ENCODE peak calls at places on chromosomes 16 and 17, in nine cellular contexts. One of them, this sample, is unnamed.
A peak's percentile ranks its signal among the peaks of the same experiment; 100 is the strongest.

GRCh38 chr16:7849891-7850290 is 517.2 kb downstream of the RBFOX1 start:
- DNase-seq in HCT116: no peak
- DNase-seq in tibial artery: no peak
- DNase-seq in adipocyte: no peak
- DNase-seq in right lobe of liver: no peak
- DNase-seq in A549: no peak
- DNase-seq in hepatocyte: no peak
- DNase-seq in mucosa of descending colon: no peak
- DNase-seq in left ventricle myocardium inferior: no peak
- DNase-seq in this sample: no peak

GRCh38 chr16:35150805-35151312 is 1691.4 kb downstream of the TP53TG3F start:
- DNase-seq in mucosa of descending colon: no peak
- DNase-seq in adipocyte: no peak
- DNase-seq in hepatocyte: no peak
- DNase-seq in A549: no peak
- DNase-seq in tibial artery: no peak
- DNase-seq in HCT116: no peak
- DNase-seq in left ventricle myocardium inferior: no peak
- DNase-seq in right lobe of liver: no peak
- DNase-seq in this sample: no peak

GRCh38 chr16:73319747-73320146 is 271.8 kb upstream of the ZFHX3 start:
- DNase-seq in adipocyte: no peak
- DNase-seq in left ventricle myocardium inferior: no peak
- DNase-seq in A549: no peak
- DNase-seq in mucosa of descending colon: no peak
- DNase-seq in tibial artery: no peak
- DNase-seq in HCT116: no peak
- DNase-seq in right lobe of liver: no peak
- DNase-seq in hepatocyte: no peak
- DNase-seq in this sample: no peak

GRCh38 chr17:33137411-33137810 is 145.8 kb downstream of the SPACA3 start:
- DNase-seq in left ventricle myocardium inferior: no peak
- DNase-seq in right lobe of liver: no peak
- DNase-seq in mucosa of descending colon: no peak
- DNase-seq in hepatocyte: no peak
- DNase-seq in tibial artery: no peak
- DNase-seq in A549: no peak
- DNase-seq in HCT116: no peak
- DNase-seq in adipocyte: no peak
- DNase-seq in this sample: no peak

GRCh38 chr16:28202147-28202746 is 9.5 kb downstream of the XPO6 start:
- DNase-seq in right lobe of liver: no peak
- DNase-seq in HCT116: no peak
- DNase-seq in left ventricle myocardium inferior: no peak
- DNase-seq in adipocyte: no peak
- DNase-seq in mucosa of descending colon: no peak
- DNase-seq in A549: no peak
- DNase-seq in tibial artery: no peak
- DNase-seq in hepatocyte: no peak
- DNase-seq in this sample: no peak

GRCh38 chr16:83705856-83706255 is 101.9 kb upstream of the HSBP1 start:
- DNase-seq in adipocyte: peak; percentile 35
- DNase-seq in HCT116: no peak
- DNase-seq in mucosa of descending colon: no peak
- DNase-seq in left ventricle myocardium inferior: no peak
- DNase-seq in A549: no peak
- DNase-seq in tibial artery: no peak
- DNase-seq in right lobe of liver: no peak
- DNase-seq in hepatocyte: no peak
- DNase-seq in this sample: no peak

GRCh38 chr17:16491703-16492612 is at the start of gene LRRC75A:
- DNase-seq in left ventricle myocardium inferior: peak; percentile 49
- DNase-seq in hepatocyte: peak; percentile 83
- DNase-seq in tibial artery: no peak
- DNase-seq in adipocyte: peak; percentile 81
- DNase-seq in HCT116: no peak
- DNase-seq in mucosa of descending colon: peak; percentile 63
- DNase-seq in A549: peak; percentile 53
- DNase-seq in right lobe of liver: no peak
- DNase-seq in this sample: peak; percentile 63

GRCh38 chr17:51322390-51323029 is 62.2 kb downstream of the UTP18 start:
- DNase-seq in A549: peak; percentile 30
- DNase-seq in mucosa of descending colon: no peak
- DNase-seq in hepatocyte: peak; percentile 55
- DNase-seq in left ventricle myocardium inferior: no peak
- DNase-seq in right lobe of liver: no peak
- DNase-seq in HCT116: peak; percentile 61
- DNase-seq in tibial artery: no peak
- DNase-seq in adipocyte: no peak
- DNase-seq in this sample: no peak

GRCh38 chr16:70706948-70707465 is 21.2 kb upstream of the MTSS2 start:
- DNase-seq in HCT116: no peak
- DNase-seq in A549: peak; percentile 74
- DNase-seq in right lobe of liver: no peak
- DNase-seq in left ventricle myocardium inferior: no peak
- DNase-seq in tibial artery: no peak
- DNase-seq in hepatocyte: peak; percentile 71
- DNase-seq in adipocyte: peak; percentile 92
- DNase-seq in mucosa of descending colon: no peak
- DNase-seq in this sample: no peak

GRCh38 chr17:29760279-29760721 is 137.6 kb upstream of the CORO6 start:
- DNase-seq in hepatocyte: peak; percentile 8
- DNase-seq in adipocyte: peak; percentile 52
- DNase-seq in mucosa of descending colon: peak; percentile 29
- DNase-seq in left ventricle myocardium inferior: no peak
- DNase-seq in HCT116: no peak
- DNase-seq in right lobe of liver: no peak
- DNase-seq in tibial artery: no peak
- DNase-seq in A549: peak; percentile 14
- DNase-seq in this sample: peak; percentile 22

GRCh38 chr17:9104370-9105041 is 83.2 kb downstream of the NTN1 start:
- DNase-seq in mucosa of descending colon: no peak
- DNase-seq in HCT116: no peak
- DNase-seq in right lobe of liver: peak; percentile 91
- DNase-seq in adipocyte: no peak
- DNase-seq in tibial artery: peak; percentile 45
- DNase-seq in hepatocyte: no peak
- DNase-seq in A549: no peak
- DNase-seq in left ventricle myocardium inferior: peak; percentile 80
- DNase-seq in this sample: no peak

GRCh38 chr16:4317471-4318170 is 1.8 kb downstream of the GLIS2 start:
- DNase-seq in right lobe of liver: no peak
- DNase-seq in tibial artery: no peak
- DNase-seq in left ventricle myocardium inferior: no peak
- DNase-seq in mucosa of descending colon: no peak
- DNase-seq in adipocyte: peak; percentile 63
- DNase-seq in A549: no peak
- DNase-seq in hepatocyte: peak; percentile 63
- DNase-seq in HCT116: no peak
- DNase-seq in this sample: no peak

GRCh38 chr17:8506145-8506544 is 70.5 kb downstream of the NDEL1 start:
- DNase-seq in adipocyte: no peak
- DNase-seq in hepatocyte: no peak
- DNase-seq in tibial artery: no peak
- DNase-seq in mucosa of descending colon: no peak
- DNase-seq in A549: no peak
- DNase-seq in right lobe of liver: no peak
- DNase-seq in HCT116: no peak
- DNase-seq in left ventricle myocardium inferior: peak; percentile 31
- DNase-seq in this sample: no peak

GRCh38 chr17:40953876-40954275 is 12.9 kb downstream of the KRT39 start:
- DNase-seq in tibial artery: no peak
- DNase-seq in left ventricle myocardium inferior: no peak
- DNase-seq in adipocyte: peak; percentile 46
- DNase-seq in right lobe of liver: no peak
- DNase-seq in A549: no peak
- DNase-seq in HCT116: peak; percentile 85
- DNase-seq in hepatocyte: no peak
- DNase-seq in mucosa of descending colon: no peak
- DNase-seq in this sample: no peak

GRCh38 chr17:45751466-45751865 is 32.7 kb upstream of the CRHR1 start:
- DNase-seq in mucosa of descending colon: no peak
- DNase-seq in tibial artery: no peak
- DNase-seq in A549: no peak
- DNase-seq in right lobe of liver: no peak
- DNase-seq in adipocyte: no peak
- DNase-seq in hepatocyte: no peak
- DNase-seq in HCT116: no peak
- DNase-seq in left ventricle myocardium inferior: no peak
- DNase-seq in this sample: no peak

GRCh38 chr17:67532326-67532871 is 155.3 kb downstream of the PITPNC1 start:
- DNase-seq in tibial artery: no peak
- DNase-seq in A549: no peak
- DNase-seq in right lobe of liver: no peak
- DNase-seq in left ventricle myocardium inferior: peak; percentile 24
- DNase-seq in mucosa of descending colon: no peak
- DNase-seq in adipocyte: no peak
- DNase-seq in hepatocyte: no peak
- DNase-seq in HCT116: no peak
- DNase-seq in this sample: no peak

GRCh38 chr17:28597606-28598383 is 1.0 kb downstream of the SPAG5 start:
- DNase-seq in A549: no peak
- DNase-seq in left ventricle myocardium inferior: no peak
- DNase-seq in hepatocyte: no peak
- DNase-seq in HCT116: no peak
- DNase-seq in mucosa of descending colon: no peak
- DNase-seq in adipocyte: no peak
- DNase-seq in tibial artery: no peak
- DNase-seq in right lobe of liver: no peak
- DNase-seq in this sample: no peak

GRCh38 chr17:7204828-7205461 is 14.7 kb downstream of the DLG4 start:
- DNase-seq in right lobe of liver: peak; percentile 76
- DNase-seq in hepatocyte: peak; percentile 91
- DNase-seq in A549: peak; percentile 98
- DNase-seq in tibial artery: peak; percentile 83
- DNase-seq in HCT116: peak; percentile 43
- DNase-seq in left ventricle myocardium inferior: peak; percentile 89
- DNase-seq in mucosa of descending colon: peak; percentile 82
- DNase-seq in adipocyte: peak; percentile 57
- DNase-seq in this sample: peak; percentile 96

GRCh38 chr16:83689385-83689831 is 118.4 kb upstream of the HSBP1 start:
- DNase-seq in mucosa of descending colon: no peak
- DNase-seq in tibial artery: peak; percentile 46
- DNase-seq in A549: no peak
- DNase-seq in adipocyte: peak; percentile 93
- DNase-seq in hepatocyte: peak; percentile 40
- DNase-seq in right lobe of liver: no peak
- DNase-seq in HCT116: no peak
- DNase-seq in left ventricle myocardium inferior: no peak
- DNase-seq in this sample: no peak

GRCh38 chr16:14634389-14634725 is 1.6 kb downstream of the BFAR start:
- DNase-seq in adipocyte: no peak
- DNase-seq in HCT116: no peak
- DNase-seq in mucosa of descending colon: peak; percentile 52
- DNase-seq in A549: no peak
- DNase-seq in hepatocyte: no peak
- DNase-seq in right lobe of liver: no peak
- DNase-seq in tibial artery: no peak
- DNase-seq in left ventricle myocardium inferior: no peak
- DNase-seq in this sample: no peak
- H3K9me3 ChIP-seq in adipocyte: no peaks in the 10 kb centered on the region
- H3K9me3 ChIP-seq in HCT116: no peaks in the 10 kb centered on the region
- H3K9me3 ChIP-seq in mucosa of descending colon: no peaks in the 10 kb centered on the region
- H3K9me3 ChIP-seq in A549: no peaks in the 10 kb centered on the region
- H3K9me3 ChIP-seq in hepatocyte: no peaks in the 10 kb centered on the region
- H3K9me3 ChIP-seq in right lobe of liver: no peaks in the 10 kb centered on the region
- H3K9me3 ChIP-seq in tibial artery: no peaks in the 10 kb centered on the region
- H3K9me3 ChIP-seq in left ventricle myocardium inferior: no peaks in the 10 kb centered on the region
- H3K9me3 ChIP-seq in this sample: no peaks in the 10 kb centered on the region

GRCh38 chr17:60496051-60496450 is 30.0 kb downstream of the APPBP2 start:
- DNase-seq in right lobe of liver: no peak
- DNase-seq in tibial artery: no peak
- DNase-seq in hepatocyte: no peak
- DNase-seq in A549: no peak
- DNase-seq in left ventricle myocardium inferior: no peak
- DNase-seq in mucosa of descending colon: no peak
- DNase-seq in HCT116: no peak
- DNase-seq in adipocyte: no peak
- DNase-seq in this sample: no peak
- H3K9me3 ChIP-seq in right lobe of liver: no peaks in the 10 kb centered on the region
- H3K9me3 ChIP-seq in tibial artery: no peaks in the 10 kb centered on the region
- H3K9me3 ChIP-seq in hepatocyte: peaks cover 13% of the 10 kb centered on the region
- H3K9me3 ChIP-seq in A549: peaks cover 28% of the 10 kb centered on the region
- H3K9me3 ChIP-seq in left ventricle myocardium inferior: peaks cover 12% of the 10 kb centered on the region
- H3K9me3 ChIP-seq in mucosa of descending colon: peaks cover 15% of the 10 kb centered on the region
- H3K9me3 ChIP-seq in HCT116: peaks cover 13% of the 10 kb centered on the region
- H3K9me3 ChIP-seq in adipocyte: peaks cover 4% of the 10 kb centered on the region
- H3K9me3 ChIP-seq in this sample: peaks cover 2% of the 10 kb centered on the region

DNA sequence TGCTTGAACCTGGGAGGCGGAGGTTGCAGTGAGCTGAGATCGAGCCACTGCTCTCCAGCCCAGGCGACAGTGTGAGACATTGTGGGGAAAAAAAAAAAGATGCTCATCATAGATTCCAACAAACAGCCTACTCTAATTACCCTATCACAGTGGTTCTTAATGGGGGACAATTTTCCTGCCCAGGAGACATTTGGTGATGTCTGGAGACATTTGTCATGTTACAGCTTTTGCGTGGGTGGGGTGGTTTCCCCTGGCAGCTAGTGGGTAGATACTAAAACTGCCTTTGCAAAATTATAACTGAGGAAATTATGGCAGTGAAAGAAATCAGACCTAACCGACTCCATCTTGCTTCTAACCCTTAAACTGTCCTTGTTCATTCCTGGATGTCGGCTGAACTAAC is 92.5 kb upstream of the RBL2 start:
- DNase-seq in adipocyte: no peak
- DNase-seq in A549: no peak
- DNase-seq in left ventricle myocardium inferior: no peak
- DNase-seq in HCT116: no peak
- DNase-seq in tibial artery: no peak
- DNase-seq in hepatocyte: no peak
- DNase-seq in mucosa of descending colon: no peak
- DNase-seq in right lobe of liver: no peak
- DNase-seq in this sample: no peak
- H3K9me3 ChIP-seq in adipocyte: no peaks in the 10 kb centered on the region
- H3K9me3 ChIP-seq in A549: no peaks in the 10 kb centered on the region
- H3K9me3 ChIP-seq in left ventricle myocardium inferior: no peaks in the 10 kb centered on the region
- H3K9me3 ChIP-seq in HCT116: no peaks in the 10 kb centered on the region
- H3K9me3 ChIP-seq in tibial artery: no peaks in the 10 kb centered on the region
- H3K9me3 ChIP-seq in hepatocyte: no peaks in the 10 kb centered on the region
- H3K9me3 ChIP-seq in mucosa of descending colon: no peaks in the 10 kb centered on the region
- H3K9me3 ChIP-seq in right lobe of liver: no peaks in the 10 kb centered on the region
- H3K9me3 ChIP-seq in this sample: no peaks in the 10 kb centered on the region

DNA sequence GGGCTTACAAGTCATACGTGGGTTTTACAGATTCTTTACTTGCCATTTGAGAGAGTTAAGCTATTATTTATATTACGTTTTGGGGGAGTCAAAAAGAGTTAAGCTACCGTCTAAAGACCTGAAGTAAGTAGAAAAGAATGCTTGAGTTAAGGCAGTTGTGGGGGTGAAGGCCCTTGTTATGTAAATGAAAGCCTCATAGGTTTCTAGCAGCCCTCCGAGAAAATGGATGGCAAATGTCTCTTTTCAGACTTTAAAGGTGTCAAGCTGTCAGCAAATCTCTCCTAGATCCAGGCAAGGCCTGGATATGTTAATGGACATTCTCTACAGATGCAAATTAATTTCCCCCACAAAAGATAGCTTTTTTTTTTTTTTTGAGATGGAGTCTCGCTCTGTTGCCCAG is 7.2 kb upstream of the EIF4A3 start:
- DNase-seq in A549: no peak
- DNase-seq in mucosa of descending colon: no peak
- DNase-seq in adipocyte: no peak
- DNase-seq in left ventricle myocardium inferior: no peak
- DNase-seq in HCT116: no peak
- DNase-seq in tibial artery: no peak
- DNase-seq in right lobe of liver: no peak
- DNase-seq in hepatocyte: no peak
- DNase-seq in this sample: no peak
- H3K9me3 ChIP-seq in A549: no peaks in the 10 kb centered on the region
- H3K9me3 ChIP-seq in mucosa of descending colon: peaks cover 13% of the 10 kb centered on the region
- H3K9me3 ChIP-seq in adipocyte: peaks cover 10% of the 10 kb centered on the region
- H3K9me3 ChIP-seq in left ventricle myocardium inferior: peaks cover 14% of the 10 kb centered on the region
- H3K9me3 ChIP-seq in HCT116: peaks cover 4% of the 10 kb centered on the region
- H3K9me3 ChIP-seq in tibial artery: no peaks in the 10 kb centered on the region
- H3K9me3 ChIP-seq in right lobe of liver: no peaks in the 10 kb centered on the region
- H3K9me3 ChIP-seq in hepatocyte: no peaks in the 10 kb centered on the region
- H3K9me3 ChIP-seq in this sample: peaks cover 2% of the 10 kb centered on the region

This sample was measured in T-helper 17 cell.